ENCODE peak calls at places on chromosomes 7 and 10, in nine cellular contexts. R is skeletal muscle cell; D is GM19239; M is Kasumi-1; P is GM12865; L is GM03348; U is stimulated activated CD8-positive, alpha-beta memory T cell treated with anti-CD3 and anti-CD28 coated beads, Interleukin-7, amount 100 ng/mL, for 1 hour; A is WTC11; S is EH. K is an unnamed sample.

GRCh38 chr7:95922191-95922590 is 149.8 kb downstream of the DYNC1I1 start:
- DNase-seq in P (no peak), U (no peak), S (no peak), A (no peak), R (no peak), L (peak; percentile 16), D (no peak), M (no peak), K (no peak)

GRCh38 chr7:95365151-95365550 is 31.0 kb downstream of the PON3 start:
- DNase-seq in R (peak; percentile 39), L (no peak), M (no peak), U (no peak), S (no peak), P (no peak), D (no peak), A (no peak), K (no peak)

GRCh38 chr10:131663411-131663810 is 237.4 kb upstream of the PPP2R2D start:
- DNase-seq in S (no peak), D (no peak), R (no peak), P (no peak), U (no peak), L (no peak), M (no peak), A (no peak), K (no peak)

GRCh38 chr7:23275906-23276305 is 23.2 kb upstream of the MALSU1 start:
- DNase-seq in U (no peak), A (no peak), S (no peak), M (no peak), R (no peak), D (no peak), P (no peak), L (no peak), K (no peak)

GRCh38 chr10:126459878-126460481 is 71.7 kb upstream of the ADAM12 start:
- DNase-seq in L (peak; percentile 67), A (no peak), S (peak; percentile 94), D (no peak), P (no peak), M (no peak), R (peak; percentile 96), U (no peak), K (peak; percentile 96)

GRCh38 chr7:47846117-47846836 is 102.0 kb downstream of the PKD1L1 start:
- DNase-seq in M (no peak), U (no peak), P (no peak), A (no peak), S (peak; percentile 61), R (no peak), D (no peak), L (peak; percentile 40), K (peak; percentile 55)

GRCh38 chr7:3725145-3725544 is 424.1 kb downstream of the SDK1 start:
- DNase-seq in L (no peak), D (no peak), M (no peak), U (no peak), A (no peak), S (no peak), P (no peak), R (no peak), K (no peak)

GRCh38 chr10:30155401-30155800 is 96.0 kb upstream of the JCAD start:
- DNase-seq in S (peak; percentile 62), R (no peak), A (no peak), D (no peak), L (no peak), M (no peak), P (peak; percentile 69), U (no peak), K (no peak)

GRCh38 chr7:12389089-12389700 is 14.5 kb downstream of the VWDE start:
- DNase-seq in U (no peak), L (peak; percentile 75), D (peak; percentile 10), M (peak; percentile 40), S (peak; percentile 53), P (peak; percentile 69), R (peak; percentile 19), A (peak; percentile 65), K (peak; percentile 36)